ENCODE peak calls at places on chromosomes 5 and 9, in eight cellular contexts. One of them, this sample, is unnamed.

GRCh38 chr5:34914671-34915138 is 599 bp downstream of the RAD1 start:
- DNase-seq in GM20000: no peak
- DNase-seq in heart left ventricle: peak
- DNase-seq in RWPE1: no peak
- DNase-seq in right lobe of liver: peak
- DNase-seq in IMR-90: peak
- DNase-seq in AG10803: peak
- DNase-seq in nephron progenitor cell: peak
- DNase-seq in this sample: peak

GRCh38 chr5:105504-106080 is 13.6 kb downstream of the PLEKHG4B start:
- DNase-seq in IMR-90: no peak
- DNase-seq in heart left ventricle: no peak
- DNase-seq in RWPE1: no peak
- DNase-seq in nephron progenitor cell: no peak
- DNase-seq in AG10803: no peak
- DNase-seq in GM20000: no peak
- DNase-seq in right lobe of liver: no peak
- DNase-seq in this sample: no peak

GRCh38 chr9:4929917-4930316 is 55.2 kb upstream of the JAK2 start:
- DNase-seq in GM20000: no peak
- DNase-seq in heart left ventricle: no peak
- DNase-seq in IMR-90: peak
- DNase-seq in AG10803: no peak
- DNase-seq in nephron progenitor cell: no peak
- DNase-seq in RWPE1: no peak
- DNase-seq in right lobe of liver: no peak
- DNase-seq in this sample: peak

GRCh38 chr5:6408627-6409446 is 30.5 kb upstream of the MED10 start:
- DNase-seq in IMR-90: peak
- DNase-seq in AG10803: no peak
- DNase-seq in RWPE1: no peak
- DNase-seq in heart left ventricle: no peak
- DNase-seq in right lobe of liver: no peak
- DNase-seq in nephron progenitor cell: no peak
- DNase-seq in GM20000: no peak
- DNase-seq in this sample: no peak

GRCh38 chr5:178473858-178474257 is 116.3 kb downstream of the COL23A1 start:
- DNase-seq in GM20000: no peak
- DNase-seq in nephron progenitor cell: no peak
- DNase-seq in RWPE1: no peak
- DNase-seq in AG10803: no peak
- DNase-seq in heart left ventricle: no peak
- DNase-seq in IMR-90: no peak
- DNase-seq in right lobe of liver: no peak
- DNase-seq in this sample: no peak

GRCh38 chr5:164204338-164204946 is 699.0 kb downstream of the MAT2B start:
- DNase-seq in GM20000: no peak
- DNase-seq in right lobe of liver: no peak
- DNase-seq in heart left ventricle: no peak
- DNase-seq in nephron progenitor cell: no peak
- DNase-seq in IMR-90: peak
- DNase-seq in RWPE1: peak
- DNase-seq in AG10803: peak
- DNase-seq in this sample: no peak

GRCh38 chr9:123697686-123698085 is 232.2 kb downstream of the DENND1A start:
- DNase-seq in nephron progenitor cell: no peak
- DNase-seq in right lobe of liver: no peak
- DNase-seq in AG10803: no peak
- DNase-seq in IMR-90: no peak
- DNase-seq in RWPE1: no peak
- DNase-seq in GM20000: peak
- DNase-seq in heart left ventricle: no peak
- DNase-seq in this sample: no peak

GRCh38 chr9:70615566-70616138 is 201.2 kb upstream of the KLF9 start:
- DNase-seq in RWPE1: no peak
- DNase-seq in GM20000: no peak
- DNase-seq in heart left ventricle: no peak
- DNase-seq in nephron progenitor cell: no peak
- DNase-seq in AG10803: no peak
- DNase-seq in right lobe of liver: no peak
- DNase-seq in IMR-90: no peak
- DNase-seq in this sample: no peak

GRCh38 chr9:75855509-75855908 is 35.0 kb upstream of the PCSK5 start:
- DNase-seq in heart left ventricle: no peak
- DNase-seq in IMR-90: peak
- DNase-seq in nephron progenitor cell: no peak
- DNase-seq in right lobe of liver: no peak
- DNase-seq in GM20000: no peak
- DNase-seq in RWPE1: peak
- DNase-seq in AG10803: peak
- DNase-seq in this sample: no peak

GRCh38 chr9:87872079-87872624 is 10.5 kb upstream of the SPATA31E1 start:
- DNase-seq in heart left ventricle: no peak
- DNase-seq in right lobe of liver: no peak
- DNase-seq in RWPE1: no peak
- DNase-seq in GM20000: no peak
- DNase-seq in AG10803: peak
- DNase-seq in IMR-90: peak
- DNase-seq in nephron progenitor cell: no peak
- DNase-seq in this sample: no peak

GRCh38 chr5:140298183-140298601 is 4.7 kb downstream of the PFDN1 start:
- DNase-seq in heart left ventricle: no peak
- DNase-seq in GM20000: no peak
- DNase-seq in nephron progenitor cell: no peak
- DNase-seq in IMR-90: peak
- DNase-seq in RWPE1: no peak
- DNase-seq in AG10803: peak
- DNase-seq in right lobe of liver: no peak
- DNase-seq in this sample: peak

GRCh38 chr5:148973455-148973854 is 89.4 kb downstream of the SH3TC2 start:
- DNase-seq in IMR-90: peak
- DNase-seq in AG10803: peak
- DNase-seq in RWPE1: no peak
- DNase-seq in GM20000: no peak
- DNase-seq in nephron progenitor cell: no peak
- DNase-seq in right lobe of liver: no peak
- DNase-seq in heart left ventricle: no peak
- DNase-seq in this sample: peak

GRCh38 chr9:69292078-69292477 is 32.9 kb upstream of the ENTREP1 start:
- DNase-seq in nephron progenitor cell: no peak
- DNase-seq in right lobe of liver: no peak
- DNase-seq in GM20000: no peak
- DNase-seq in IMR-90: no peak
- DNase-seq in AG10803: no peak
- DNase-seq in heart left ventricle: no peak
- DNase-seq in RWPE1: no peak
- DNase-seq in this sample: no peak

GRCh38 chr5:73274870-73275756 is 102.1 kb downstream of the TMEM174 start:
- DNase-seq in heart left ventricle: no peak
- DNase-seq in RWPE1: no peak
- DNase-seq in nephron progenitor cell: no peak
- DNase-seq in GM20000: no peak
- DNase-seq in AG10803: peak
- DNase-seq in right lobe of liver: no peak
- DNase-seq in IMR-90: peak
- DNase-seq in this sample: no peak

GRCh38 chr5:7877851-7878250 is 8.9 kb downstream of the MTRR start:
- DNase-seq in nephron progenitor cell: no peak
- DNase-seq in AG10803: no peak
- DNase-seq in right lobe of liver: peak
- DNase-seq in GM20000: no peak
- DNase-seq in IMR-90: peak
- DNase-seq in heart left ventricle: no peak
- DNase-seq in RWPE1: no peak
- DNase-seq in this sample: no peak

DNA sequence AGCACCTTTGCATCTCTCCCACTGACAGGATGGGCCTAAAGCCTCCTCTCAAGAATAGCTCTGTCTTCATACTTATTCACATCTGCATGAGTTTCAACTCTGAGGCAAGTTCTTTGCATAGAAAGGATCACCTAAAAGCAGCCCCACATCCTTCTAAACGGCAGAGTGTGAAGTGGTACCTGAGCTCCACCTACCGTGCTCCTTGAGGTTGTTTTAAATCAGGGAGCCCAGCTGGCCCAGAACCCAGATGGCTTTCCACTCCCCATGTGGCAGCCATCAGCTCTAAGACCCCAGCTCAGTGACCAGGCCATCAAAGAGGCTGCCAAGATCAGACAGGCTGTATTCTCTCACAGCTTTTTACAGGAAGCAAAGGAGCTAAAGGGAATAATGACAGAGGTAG is 299.3 kb downstream of the RASEF start:
- DNase-seq in RWPE1: no peak
- DNase-seq in AG10803: no peak
- DNase-seq in nephron progenitor cell: peak
- DNase-seq in heart left ventricle: no peak
- DNase-seq in right lobe of liver: no peak
- DNase-seq in IMR-90: no peak
- DNase-seq in GM20000: no peak
- DNase-seq in this sample: no peak
- TF ChIP-seq CTCF in RWPE1: no peak
- TF ChIP-seq CTCF in AG10803: no peak
- TF ChIP-seq CTCF in nephron progenitor cell: no peak
- TF ChIP-seq CTCF in heart left ventricle: no peak
- TF ChIP-seq CTCF in right lobe of liver: no peak
- TF ChIP-seq CTCF in IMR-90: no peak
- TF ChIP-seq CTCF in GM20000: no peak
- TF ChIP-seq CTCF in this sample: no peak

DNA sequence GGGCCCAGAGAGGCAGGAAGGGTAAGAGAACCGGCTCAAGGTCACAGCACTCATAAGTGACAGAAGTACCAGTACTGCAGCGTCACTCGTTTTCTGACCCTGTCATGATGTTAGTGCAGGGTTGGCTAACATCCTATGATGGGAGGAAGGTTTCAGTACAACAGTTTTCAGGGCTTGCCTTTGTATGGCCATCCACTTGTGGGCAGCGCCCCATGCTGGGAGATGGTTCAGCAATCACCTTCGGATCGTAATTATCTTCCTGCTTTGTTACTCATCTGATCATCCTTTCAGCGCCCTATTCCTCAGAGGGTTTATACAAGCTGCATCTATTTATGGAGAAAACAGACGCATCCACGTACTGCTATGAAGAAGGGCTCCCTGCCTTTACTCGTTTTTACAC is 2.4 kb downstream of the MAP1B start:
- DNase-seq in GM20000: no peak
- DNase-seq in right lobe of liver: no peak
- DNase-seq in heart left ventricle: no peak
- DNase-seq in IMR-90: no peak
- DNase-seq in nephron progenitor cell: peak
- DNase-seq in RWPE1: no peak
- DNase-seq in AG10803: no peak
- DNase-seq in this sample: no peak
- TF ChIP-seq CTCF in GM20000: no peak
- TF ChIP-seq CTCF in right lobe of liver: no peak
- TF ChIP-seq CTCF in heart left ventricle: no peak
- TF ChIP-seq CTCF in IMR-90: no peak
- TF ChIP-seq CTCF in nephron progenitor cell: no peak
- TF ChIP-seq CTCF in RWPE1: no peak
- TF ChIP-seq CTCF in AG10803: peak
- TF ChIP-seq CTCF in this sample: peak

DNA sequence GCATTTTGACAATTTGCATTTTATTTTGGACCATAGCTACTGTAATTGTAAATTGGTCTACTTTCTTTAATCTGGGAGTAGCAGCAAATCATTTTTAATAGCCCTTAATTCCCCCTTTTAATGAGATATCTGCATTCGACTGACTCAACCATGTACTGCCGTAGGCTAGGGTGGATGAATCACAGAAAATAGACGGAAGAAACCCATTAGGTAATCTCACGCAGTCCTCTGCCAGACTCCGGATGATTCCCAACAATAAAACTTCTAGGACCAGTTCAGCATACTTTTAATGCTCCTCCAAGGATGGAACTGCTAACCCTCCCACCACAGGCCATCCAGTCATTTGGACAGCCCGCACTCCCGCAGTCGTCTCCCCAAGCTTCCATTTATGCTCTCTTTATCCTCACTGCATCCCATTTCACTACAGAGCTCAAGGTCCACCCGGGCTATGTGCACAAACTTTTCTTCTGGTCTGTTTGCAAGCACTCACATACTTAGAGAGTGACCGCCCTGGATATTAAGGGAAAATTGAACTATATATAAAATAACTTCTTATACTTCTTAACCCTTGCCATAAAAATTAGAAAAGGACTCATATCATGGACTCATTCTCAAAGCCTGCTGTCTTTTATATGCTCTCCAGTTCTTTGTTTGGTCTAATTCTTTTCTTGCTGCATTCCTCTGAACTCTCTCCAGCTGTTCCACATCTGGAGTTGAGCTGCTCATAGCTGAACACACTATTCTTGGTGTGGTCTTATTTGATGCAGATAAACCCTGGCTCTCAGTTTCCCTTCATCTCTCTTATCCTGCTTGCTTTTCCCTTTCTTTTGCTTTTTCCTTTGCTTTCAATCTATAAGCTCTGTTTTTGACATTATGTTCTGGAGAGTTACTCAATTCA is 326.6 kb downstream of the ARL15 start:
- DNase-seq in RWPE1: peak
- DNase-seq in AG10803: peak
- DNase-seq in IMR-90: peak
- DNase-seq in heart left ventricle: no peak
- DNase-seq in right lobe of liver: no peak
- DNase-seq in nephron progenitor cell: no peak
- DNase-seq in GM20000: no peak
- DNase-seq in this sample: peak
- TF ChIP-seq CTCF in RWPE1: no peak
- TF ChIP-seq CTCF in AG10803: no peak
- TF ChIP-seq CTCF in IMR-90: no peak
- TF ChIP-seq CTCF in heart left ventricle: no peak
- TF ChIP-seq CTCF in right lobe of liver: no peak
- TF ChIP-seq CTCF in nephron progenitor cell: no peak
- TF ChIP-seq CTCF in GM20000: no peak
- TF ChIP-seq CTCF in this sample: no peak

GRCh38 chr9:79686381-79687130 is 114.8 kb downstream of the TLE4 start:
- DNase-seq in right lobe of liver: no peak
- DNase-seq in RWPE1: no peak
- DNase-seq in nephron progenitor cell: no peak
- DNase-seq in heart left ventricle: no peak
- DNase-seq in IMR-90: peak
- DNase-seq in GM20000: no peak
- DNase-seq in AG10803: peak
- DNase-seq in this sample: peak
- TF ChIP-seq CTCF in right lobe of liver: no peak
- TF ChIP-seq CTCF in RWPE1: no peak
- TF ChIP-seq CTCF in nephron progenitor cell: no peak
- TF ChIP-seq CTCF in heart left ventricle: no peak
- TF ChIP-seq CTCF in IMR-90: no peak
- TF ChIP-seq CTCF in GM20000: no peak
- TF ChIP-seq CTCF in AG10803: peak
- TF ChIP-seq CTCF in this sample: no peak